ENCODE peak calls at places on chromosomes 1 and 21, in four cellular contexts. U is adrenal gland, O is cardiac muscle cell, K is aorta. G is an unnamed sample.
A peak's percentile ranks its signal among the peaks of the same experiment; 100 is the strongest.

GRCh38 chr1:223017291-223017690 is 125.8 kb downstream of the TLR5 start:
- DNase-seq in O (no peak), U (no peak), K (no peak), G (no peak)

GRCh38 chr1:157040802-157041201 is 4.7 kb downstream of the ARHGEF11 start:
- DNase-seq in O (peak; percentile 71), K (no peak), U (peak; percentile 22), G (no peak)

GRCh38 chr1:175866776-175867175 is 123.4 kb upstream of the TNR start:
- DNase-seq in U (no peak), O (no peak), K (no peak), G (no peak)

GRCh38 chr1:91650764-91651163 is 150.1 kb downstream of the CDC7 start:
- DNase-seq in U (peak; percentile 91), K (peak; percentile 82), O (peak; percentile 89), G (peak; percentile 67)

GRCh38 chr1:38243106-38243505 is 196.5 kb upstream of the POU3F1 start:
- DNase-seq in U (no peak), K (no peak), O (no peak), G (no peak)

GRCh38 chr1:116329524-116330341 is 43.3 kb upstream of the ATP1A1 start:
- DNase-seq in K (no peak), O (peak; percentile 49), U (no peak), G (no peak)

GRCh38 chr1:101112051-101112770 is 86.6 kb upstream of the DPH5 start:
- DNase-seq in O (peak; percentile 25), U (peak; percentile 47), K (no peak), G (peak; percentile 84)

GRCh38 chr1:64915381-64916274 is 50.7 kb downstream of the JAK1 start:
- DNase-seq in O (peak; percentile 61), U (no peak), K (no peak), G (no peak)

GRCh38 chr1:205800973-205801703 is 11.9 kb downstream of the SLC41A1 start:
- DNase-seq in U (no peak), K (no peak), O (no peak), G (no peak)

GRCh38 chr1:40784141-40784770 is 669 bp downstream of the KCNQ4 start:
- DNase-seq in O (no peak), U (no peak), K (peak; percentile 81), G (no peak)

GRCh38 chr1:183416850-183417690 is 1.1 kb downstream of the NMNAT2 start:
- DNase-seq in O (peak; percentile 78), U (peak; percentile 62), K (peak; percentile 90), G (peak; percentile 69)

GRCh38 chr1:168321945-168322344 is 41.3 kb downstream of the TBX19 start:
- DNase-seq in O (peak; percentile 61), U (no peak), K (no peak), G (no peak)

GRCh38 chr1:200075938-200076546 is 48.5 kb downstream of the NR5A2 start:
- DNase-seq in U (peak; percentile 21), O (peak; percentile 93), K (no peak), G (no peak)

GRCh38 chr1:52444465-52444864 is 40.1 kb downstream of the PRPF38A start:
- DNase-seq in K (no peak), O (no peak), U (no peak), G (no peak)

GRCh38 chr1:112344754-112345423 is 51.1 kb upstream of the CTTNBP2NL start:
- DNase-seq in K (no peak), O (no peak), U (no peak), G (no peak)

GRCh38 chr1:54695764-54696163 is 19.9 kb upstream of the TTC4 start:
- DNase-seq in U (no peak), O (no peak), K (no peak), G (no peak)

GRCh38 chr1:54694771-54695170 is 20.9 kb upstream of the TTC4 start:
- DNase-seq in U (no peak), K (no peak), O (no peak), G (no peak)

GRCh38 chr1:54697896-54698295 is 17.8 kb upstream of the TTC4 start:
- DNase-seq in K (no peak), U (no peak), O (no peak), G (no peak)

GRCh38 chr1:54696262-54696661 is 19.4 kb upstream of the TTC4 start:
- DNase-seq in O (no peak), U (no peak), K (no peak), G (no peak)

DNA sequence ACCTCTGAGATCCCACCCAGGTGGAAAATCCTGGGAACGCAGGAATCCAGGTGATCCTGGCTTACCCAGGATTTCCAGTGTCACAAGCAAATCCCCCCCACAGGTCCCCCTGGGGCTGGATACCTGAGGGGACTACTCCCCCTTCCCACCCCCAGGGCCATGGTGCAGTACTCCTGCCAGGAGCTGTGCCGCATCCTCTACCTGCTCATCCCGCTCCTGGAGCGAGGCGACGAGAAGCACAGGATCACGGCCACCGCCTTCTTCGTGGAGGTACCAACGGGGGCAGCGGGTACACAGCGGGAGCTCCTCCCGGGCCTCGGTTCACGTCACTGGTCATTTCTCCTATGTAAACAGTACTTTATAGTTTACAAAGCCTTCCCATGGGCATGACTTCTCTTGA is 20.4 kb upstream of the TTC4 start:
- DNase-seq in K (no peak), U (no peak), O (no peak), G (no peak)
- H3K27ac ChIP-seq in K (no peak overlapping the region), U (no peak overlapping the region), O (no peak overlapping the region), G (no peak overlapping the region)

GRCh38 chr1:152533327-152533938 is 19.2 kb downstream of the CRCT1 start:
- DNase-seq in U (peak; percentile 20), O (peak; percentile 34), K (no peak), G (no peak)
- H3K9me3 ChIP-seq in U (no peaks in the 10 kb centered on the region), O (peaks cover 4% of the 10 kb centered on the region), K (peaks cover 4% of the 10 kb centered on the region), G (no peaks in the 10 kb centered on the region)

GRCh38 chr21:44399151-44399954 is 45.9 kb downstream of the TRPM2 start:
- DNase-seq in O (no peak), U (no peak), K (peak; percentile 72), G (no peak)

GRCh38 chr21:44398499-44398898 is 45.1 kb downstream of the TRPM2 start:
- DNase-seq in O (no peak), K (no peak), U (no peak), G (no peak)

GRCh38 chr21:44401386-44402160 is 48.2 kb downstream of the TRPM2 start:
- DNase-seq in K (peak; percentile 67), O (no peak), U (no peak), G (no peak)

GRCh38 chr21:44400791-44401385 is 47.5 kb downstream of the TRPM2 start:
- DNase-seq in K (no peak), U (no peak), O (no peak), G (no peak)

GRCh38 chr21:44399955-44400790 is 46.8 kb downstream of the TRPM2 start:
- DNase-seq in K (peak; percentile 58), O (no peak), U (no peak), G (no peak)
- H3K4me3 ChIP-seq in K (no peak overlapping the region), O (no peak overlapping the region), U (no peak overlapping the region), G (no peak overlapping the region)

DNA sequence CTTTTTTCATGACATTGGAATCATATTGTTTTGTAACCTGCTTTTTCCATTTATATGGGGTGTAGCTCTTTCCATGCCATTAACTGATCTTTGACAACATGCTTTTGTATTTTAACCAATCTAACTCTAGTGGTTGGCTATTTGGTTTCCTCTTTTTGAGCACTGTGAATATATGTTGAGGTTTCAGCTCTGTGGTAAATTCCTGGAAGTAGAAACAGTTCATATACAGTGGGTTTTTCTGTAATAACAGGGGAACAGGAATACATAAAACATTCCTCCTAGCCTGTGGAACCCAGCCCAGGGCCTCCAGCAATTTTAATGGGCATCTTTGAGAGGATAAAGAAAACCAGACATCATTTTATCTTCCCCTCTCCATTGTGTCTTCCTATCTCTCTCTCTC is 17.4 kb downstream of the AZIN2 start:
- DNase-seq in O (peak; percentile 58), U (no peak), K (no peak), G (no peak)
- H3K27ac ChIP-seq in O (no peak overlapping the region), U (no peak overlapping the region), K (no peak overlapping the region), G (no peak overlapping the region)

GRCh38 chr21:21397464-21397863 is 399.3 kb downstream of the NCAM2 start:
- DNase-seq in O (no peak), K (peak; percentile 57), U (no peak), G (no peak)

GRCh38 chr21:21401444-21401843 is 403.2 kb downstream of the NCAM2 start:
- DNase-seq in U (no peak), K (no peak), O (no peak), G (no peak)

DNA sequence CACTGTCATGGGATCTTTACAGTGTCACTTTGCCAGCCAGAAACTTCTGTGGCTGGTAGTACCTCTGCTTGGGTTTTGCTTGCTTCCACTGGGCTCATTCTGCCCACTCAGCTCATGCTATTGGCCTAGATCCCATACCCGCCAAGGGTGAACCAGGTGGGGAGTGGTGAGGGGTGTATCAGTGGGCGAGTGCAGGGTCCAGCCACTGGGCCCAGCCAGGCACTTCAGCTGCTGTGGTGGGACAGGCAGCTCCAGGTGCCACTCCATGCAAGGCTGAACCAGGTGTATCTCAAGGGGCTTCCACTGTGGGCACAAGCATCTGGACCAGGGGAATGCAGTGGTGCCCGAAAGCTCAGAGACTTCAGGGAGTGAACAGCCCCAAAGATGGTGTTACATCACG is 398.2 kb downstream of the NCAM2 start:
- DNase-seq in O (no peak), U (no peak), K (no peak), G (no peak)
- H3K9me3 ChIP-seq in O (no peaks in the 10 kb centered on the region), U (no peaks in the 10 kb centered on the region), K (peaks cover 3% of the 10 kb centered on the region), G (no peaks in the 10 kb centered on the region)

GRCh38 chr1:184970691-184971161 is 3.6 kb downstream of the NIBAN1 start:
- DNase-seq in K (no peak), O (peak; percentile 42), U (no peak), G (no peak)
- H3K4me3 ChIP-seq in K (peak overlapping the region; percentile 31), O (no peak overlapping the region), U (no peak overlapping the region), G (no peak overlapping the region)

GRCh38 chr21:37433441-37433840 is 66.9 kb downstream of the DYRK1A start:
- DNase-seq in O (no peak), K (no peak), U (no peak), G (no peak)

GRCh38 chr21:37436180-37436579 is 69.6 kb downstream of the DYRK1A start:
- DNase-seq in O (no peak), K (no peak), U (no peak), G (no peak)

GRCh38 chr21:37435120-37435519 is 68.5 kb downstream of the DYRK1A start:
- DNase-seq in U (peak; percentile 79), O (peak; percentile 96), K (no peak), G (peak; percentile 76)

GRCh38 chr21:37437376-37438080 is 71.0 kb downstream of the DYRK1A start:
- DNase-seq in U (no peak), K (no peak), O (no peak), G (no peak)

DNA sequence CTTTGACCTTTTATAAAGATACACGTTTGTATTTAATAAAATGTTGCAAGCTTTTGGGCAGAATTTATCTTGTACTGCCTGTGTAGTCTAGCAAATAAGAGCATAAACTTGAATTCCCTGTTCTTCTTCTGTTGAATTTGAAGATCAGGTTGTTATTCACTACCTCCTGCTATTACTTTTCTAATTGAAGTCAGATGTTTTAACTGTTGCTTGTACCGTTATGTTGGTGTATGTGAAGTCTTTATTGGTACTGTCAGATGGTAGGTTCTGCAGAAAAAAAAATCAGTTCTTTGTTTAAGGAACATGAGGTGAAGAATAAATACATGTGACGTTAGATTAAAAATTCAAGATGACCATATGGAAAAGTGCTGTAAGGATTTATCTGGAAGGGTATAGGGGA is 69.1 kb downstream of the DYRK1A start:
- DNase-seq in K (no peak), O (no peak), U (no peak), G (no peak)
- H3K27ac ChIP-seq in K (no peak overlapping the region), O (peak overlapping the region; percentile 87), U (no peak overlapping the region), G (no peak overlapping the region)